ENCODE peak calls at places on chromosome 10, in seven cellular contexts. One of them, this sample, is unnamed.

GRCh38 chr10:20399789-20400188 is 497.3 kb downstream of the NEBL start:
- DNase-seq in right atrium auricular region: no peak
- DNase-seq in HL-60: no peak
- DNase-seq in hepatocyte: no peak
- DNase-seq in WERI-Rb-1: no peak
- DNase-seq in GM20000: no peak
- DNase-seq in sigmoid colon: no peak
- DNase-seq in this sample: no peak

GRCh38 chr10:131206136-131206995 is 105.2 kb downstream of the TCERG1L start:
- DNase-seq in right atrium auricular region: no peak
- DNase-seq in HL-60: no peak
- DNase-seq in WERI-Rb-1: no peak
- DNase-seq in hepatocyte: no peak
- DNase-seq in GM20000: no peak
- DNase-seq in sigmoid colon: no peak
- DNase-seq in this sample: no peak

GRCh38 chr10:64210211-64210610 is 689.0 kb downstream of the REEP3 start:
- DNase-seq in WERI-Rb-1: no peak
- DNase-seq in GM20000: no peak
- DNase-seq in sigmoid colon: no peak
- DNase-seq in hepatocyte: no peak
- DNase-seq in HL-60: no peak
- DNase-seq in right atrium auricular region: no peak
- DNase-seq in this sample: no peak

GRCh38 chr10:104337985-104338735 is at the start of gene ITPRIP:
- DNase-seq in WERI-Rb-1: peak
- DNase-seq in HL-60: peak
- DNase-seq in sigmoid colon: peak
- DNase-seq in GM20000: peak
- DNase-seq in right atrium auricular region: peak
- DNase-seq in hepatocyte: peak
- DNase-seq in this sample: peak

GRCh38 chr10:66639351-66639750 is 286.5 kb upstream of the LRRTM3 start:
- DNase-seq in WERI-Rb-1: no peak
- DNase-seq in sigmoid colon: no peak
- DNase-seq in GM20000: no peak
- DNase-seq in right atrium auricular region: no peak
- DNase-seq in HL-60: no peak
- DNase-seq in hepatocyte: no peak
- DNase-seq in this sample: no peak

GRCh38 chr10:129978322-129978721 is 14.2 kb upstream of the EBF3 start:
- DNase-seq in sigmoid colon: no peak
- DNase-seq in WERI-Rb-1: no peak
- DNase-seq in hepatocyte: no peak
- DNase-seq in right atrium auricular region: no peak
- DNase-seq in GM20000: no peak
- DNase-seq in HL-60: no peak
- DNase-seq in this sample: no peak

GRCh38 chr10:96720422-96721206 is at the start of gene PIK3AP1:
- DNase-seq in HL-60: peak
- DNase-seq in WERI-Rb-1: peak
- DNase-seq in sigmoid colon: peak
- DNase-seq in right atrium auricular region: no peak
- DNase-seq in hepatocyte: peak
- DNase-seq in GM20000: peak
- DNase-seq in this sample: peak

GRCh38 chr10:99976886-99977391 is 32.8 kb downstream of the DNMBP start:
- DNase-seq in right atrium auricular region: no peak
- DNase-seq in sigmoid colon: no peak
- DNase-seq in WERI-Rb-1: no peak
- DNase-seq in HL-60: no peak
- DNase-seq in hepatocyte: peak
- DNase-seq in GM20000: no peak
- DNase-seq in this sample: no peak

GRCh38 chr10:7085913-7086589 is 324.8 kb downstream of the SFMBT2 start:
- DNase-seq in right atrium auricular region: no peak
- DNase-seq in WERI-Rb-1: no peak
- DNase-seq in sigmoid colon: no peak
- DNase-seq in GM20000: no peak
- DNase-seq in HL-60: no peak
- DNase-seq in hepatocyte: peak
- DNase-seq in this sample: peak

GRCh38 chr10:28054211-28054888 is 55.5 kb upstream of the ODAD2 start:
- DNase-seq in HL-60: no peak
- DNase-seq in right atrium auricular region: no peak
- DNase-seq in sigmoid colon: no peak
- DNase-seq in GM20000: no peak
- DNase-seq in hepatocyte: no peak
- DNase-seq in WERI-Rb-1: no peak
- DNase-seq in this sample: no peak

GRCh38 chr10:101087965-101088364 is 26.2 kb downstream of the KAZALD1 start:
- DNase-seq in hepatocyte: no peak
- DNase-seq in WERI-Rb-1: peak
- DNase-seq in sigmoid colon: no peak
- DNase-seq in GM20000: no peak
- DNase-seq in HL-60: no peak
- DNase-seq in right atrium auricular region: no peak
- DNase-seq in this sample: no peak

GRCh38 chr10:112209534-112210200 is 26.1 kb upstream of the GPAM start:
- DNase-seq in right atrium auricular region: no peak
- DNase-seq in WERI-Rb-1: no peak
- DNase-seq in hepatocyte: peak
- DNase-seq in HL-60: no peak
- DNase-seq in sigmoid colon: no peak
- DNase-seq in GM20000: no peak
- DNase-seq in this sample: no peak

GRCh38 chr10:102230861-102231356 is 4.8 kb downstream of the ELOVL3 start:
- DNase-seq in WERI-Rb-1: peak
- DNase-seq in sigmoid colon: no peak
- DNase-seq in hepatocyte: peak
- DNase-seq in HL-60: peak
- DNase-seq in GM20000: peak
- DNase-seq in right atrium auricular region: no peak
- DNase-seq in this sample: peak

GRCh38 chr10:87844837-87845623 is 18.3 kb downstream of the KLLN start:
- DNase-seq in hepatocyte: peak
- DNase-seq in sigmoid colon: no peak
- DNase-seq in GM20000: no peak
- DNase-seq in HL-60: no peak
- DNase-seq in WERI-Rb-1: no peak
- DNase-seq in right atrium auricular region: no peak
- DNase-seq in this sample: no peak

GRCh38 chr10:78028438-78029293 is 649 bp downstream of the POLR3A start:
- DNase-seq in right atrium auricular region: peak
- DNase-seq in WERI-Rb-1: peak
- DNase-seq in sigmoid colon: peak
- DNase-seq in HL-60: no peak
- DNase-seq in hepatocyte: peak
- DNase-seq in GM20000: peak
- DNase-seq in this sample: peak

GRCh38 chr10:44463511-44464121 is 78.7 kb upstream of the CXCL12 start:
- DNase-seq in HL-60: no peak
- DNase-seq in GM20000: no peak
- DNase-seq in sigmoid colon: no peak
- DNase-seq in hepatocyte: no peak
- DNase-seq in WERI-Rb-1: no peak
- DNase-seq in right atrium auricular region: no peak
- DNase-seq in this sample: no peak

GRCh38 chr10:130400890-130401289 is 264.7 kb downstream of the GLRX3 start:
- DNase-seq in hepatocyte: no peak
- DNase-seq in HL-60: no peak
- DNase-seq in sigmoid colon: no peak
- DNase-seq in WERI-Rb-1: no peak
- DNase-seq in GM20000: no peak
- DNase-seq in right atrium auricular region: no peak
- DNase-seq in this sample: no peak

GRCh38 chr10:17348111-17349008 is 106.0 kb downstream of the ST8SIA6 start:
- DNase-seq in sigmoid colon: peak
- DNase-seq in HL-60: no peak
- DNase-seq in right atrium auricular region: peak
- DNase-seq in WERI-Rb-1: peak
- DNase-seq in hepatocyte: peak
- DNase-seq in GM20000: no peak
- DNase-seq in this sample: no peak

GRCh38 chr10:59905735-59906416 is 480 bp downstream of the CCDC6 start:
- DNase-seq in right atrium auricular region: no peak
- DNase-seq in HL-60: no peak
- DNase-seq in hepatocyte: peak
- DNase-seq in GM20000: no peak
- DNase-seq in sigmoid colon: no peak
- DNase-seq in WERI-Rb-1: no peak
- DNase-seq in this sample: no peak

GRCh38 chr10:287814-288213 is 152.6 kb downstream of the ZMYND11 start:
- DNase-seq in right atrium auricular region: no peak
- DNase-seq in hepatocyte: no peak
- DNase-seq in WERI-Rb-1: no peak
- DNase-seq in sigmoid colon: no peak
- DNase-seq in HL-60: no peak
- DNase-seq in GM20000: no peak
- DNase-seq in this sample: peak

GRCh38 chr10:104897679-104898078 is 256.6 kb downstream of the SORCS3 start:
- DNase-seq in GM20000: no peak
- DNase-seq in HL-60: no peak
- DNase-seq in WERI-Rb-1: peak
- DNase-seq in hepatocyte: no peak
- DNase-seq in sigmoid colon: no peak
- DNase-seq in right atrium auricular region: no peak
- DNase-seq in this sample: no peak

GRCh38 chr10:94402204-94403033 is at the start of gene TBC1D12:
- DNase-seq in sigmoid colon: peak
- DNase-seq in HL-60: no peak
- DNase-seq in hepatocyte: peak
- DNase-seq in GM20000: peak
- DNase-seq in WERI-Rb-1: peak
- DNase-seq in right atrium auricular region: peak
- DNase-seq in this sample: peak

DNA sequence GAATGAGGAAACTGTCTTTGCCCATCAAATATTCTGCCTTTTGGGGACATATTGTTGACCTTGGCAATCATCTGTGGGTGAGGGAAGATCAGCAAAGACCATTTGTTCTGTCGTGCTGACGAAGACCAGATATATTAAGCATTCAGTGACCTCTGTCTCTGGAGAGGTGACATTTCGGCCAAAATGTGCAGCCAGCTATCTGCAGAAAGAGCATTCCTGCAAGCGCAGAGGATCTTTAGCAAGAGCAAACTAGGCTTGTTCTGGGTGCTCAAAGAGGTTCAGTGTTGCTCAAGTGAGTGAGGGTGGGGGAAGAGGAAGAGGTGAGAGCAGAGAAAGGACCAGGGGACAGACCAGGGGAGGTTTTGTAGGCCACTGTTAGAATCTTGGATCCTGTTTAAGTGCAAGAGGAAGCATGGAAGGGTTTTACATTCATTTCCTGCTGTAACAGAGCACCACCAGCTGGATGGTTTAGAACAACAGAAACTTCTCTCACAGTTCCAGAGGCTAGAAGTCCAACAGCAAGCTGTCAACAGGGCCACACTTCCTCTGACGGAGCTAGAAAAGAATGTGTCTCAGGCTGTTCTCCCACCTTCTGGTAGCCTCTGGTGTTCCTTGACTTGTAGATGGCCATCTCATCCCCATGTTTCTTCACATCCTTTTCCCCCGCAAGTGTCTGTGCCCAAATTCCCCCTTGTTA is 11.2 kb downstream of the C10orf120 start:
- DNase-seq in HL-60: no peak
- DNase-seq in right atrium auricular region: peak
- DNase-seq in WERI-Rb-1: no peak
- DNase-seq in sigmoid colon: no peak
- DNase-seq in GM20000: no peak
- DNase-seq in hepatocyte: peak
- DNase-seq in this sample: no peak
- TF ChIP-seq CTCF in HL-60: no peak
- TF ChIP-seq CTCF in right atrium auricular region: peak
- TF ChIP-seq CTCF in WERI-Rb-1: no peak
- TF ChIP-seq CTCF in sigmoid colon: no peak
- TF ChIP-seq CTCF in GM20000: no peak
- TF ChIP-seq CTCF in hepatocyte: no peak
- TF ChIP-seq CTCF in this sample: no peak

GRCh38 chr10:128540806-128541739 is 414.9 kb upstream of the MKI67 start:
- DNase-seq in HL-60: no peak
- DNase-seq in hepatocyte: peak
- DNase-seq in WERI-Rb-1: no peak
- DNase-seq in GM20000: peak
- DNase-seq in sigmoid colon: no peak
- DNase-seq in right atrium auricular region: no peak
- DNase-seq in this sample: peak
- TF ChIP-seq CTCF in HL-60: no peak
- TF ChIP-seq CTCF in hepatocyte: peak
- TF ChIP-seq CTCF in WERI-Rb-1: no peak
- TF ChIP-seq CTCF in GM20000: no peak
- TF ChIP-seq CTCF in sigmoid colon: no peak
- TF ChIP-seq CTCF in right atrium auricular region: peak
- TF ChIP-seq CTCF in this sample: no peak

DNA sequence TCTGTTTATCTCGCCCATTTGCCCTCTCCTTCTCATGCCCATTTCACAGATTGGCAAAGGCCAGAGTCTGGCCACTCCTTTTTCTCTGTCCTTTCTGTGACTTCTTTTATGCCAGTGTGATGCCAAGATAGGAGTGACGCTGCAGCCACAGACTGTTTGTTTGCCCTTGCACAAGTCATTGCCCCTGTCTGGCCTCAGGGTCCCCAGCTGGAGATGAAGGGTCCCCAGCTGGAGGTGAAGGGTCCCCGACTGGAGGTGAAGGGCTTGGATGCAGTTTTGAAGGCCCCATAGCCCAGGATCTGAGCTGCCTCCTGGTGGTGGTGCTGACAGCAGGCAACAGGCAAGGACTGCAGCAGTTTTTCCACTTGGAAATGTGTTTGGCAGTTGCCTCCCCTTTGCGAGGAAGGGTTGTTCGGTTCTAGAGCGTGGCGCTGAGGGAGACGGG is 50.8 kb upstream of the SLC29A3 start:
- DNase-seq in GM20000: no peak
- DNase-seq in HL-60: no peak
- DNase-seq in WERI-Rb-1: peak
- DNase-seq in hepatocyte: peak
- DNase-seq in sigmoid colon: no peak
- DNase-seq in right atrium auricular region: no peak
- DNase-seq in this sample: no peak
- TF ChIP-seq CTCF in GM20000: no peak
- TF ChIP-seq CTCF in HL-60: no peak
- TF ChIP-seq CTCF in WERI-Rb-1: peak
- TF ChIP-seq CTCF in hepatocyte: peak
- TF ChIP-seq CTCF in sigmoid colon: peak
- TF ChIP-seq CTCF in right atrium auricular region: peak
- TF ChIP-seq CTCF in this sample: peak

DNA sequence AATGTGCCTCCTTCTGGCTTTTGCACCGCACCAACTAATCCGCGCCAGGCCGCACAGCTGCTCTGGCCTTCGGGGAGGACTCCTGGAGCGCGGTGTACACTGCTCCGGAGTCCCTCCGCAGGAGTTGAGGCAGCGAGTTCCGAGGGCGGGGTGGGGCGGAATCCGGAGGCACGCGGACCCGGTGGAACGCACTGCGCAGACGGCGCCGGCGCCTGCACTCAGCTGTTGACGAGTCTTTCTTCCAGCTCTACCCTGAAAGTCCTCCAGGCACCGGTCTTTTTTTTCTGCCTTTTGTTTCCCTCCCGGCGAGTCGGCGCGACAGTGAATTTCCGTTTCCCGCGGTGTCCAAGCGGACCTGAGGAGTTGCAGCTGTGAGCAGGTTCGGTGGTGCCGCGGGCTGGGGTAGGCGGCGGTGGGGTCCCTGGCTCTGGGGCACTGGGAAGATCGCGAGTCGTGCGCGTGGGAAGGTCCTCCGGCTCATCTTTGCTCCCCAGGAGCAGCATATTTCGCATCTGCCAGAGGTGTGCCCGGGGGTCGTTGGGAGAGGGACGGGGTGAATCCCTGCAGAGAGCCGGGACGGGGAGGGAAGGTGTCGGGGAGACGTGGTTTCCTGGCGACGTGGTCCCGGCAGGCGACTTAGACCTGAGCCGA is 44.1 kb downstream of the SFTPD start:
- DNase-seq in GM20000: no peak
- DNase-seq in WERI-Rb-1: peak
- DNase-seq in right atrium auricular region: peak
- DNase-seq in HL-60: peak
- DNase-seq in hepatocyte: peak
- DNase-seq in sigmoid colon: peak
- DNase-seq in this sample: peak
- TF ChIP-seq CTCF in GM20000: no peak
- TF ChIP-seq CTCF in WERI-Rb-1: no peak
- TF ChIP-seq CTCF in right atrium auricular region: no peak
- TF ChIP-seq CTCF in HL-60: no peak
- TF ChIP-seq CTCF in hepatocyte: no peak
- TF ChIP-seq CTCF in sigmoid colon: no peak
- TF ChIP-seq CTCF in this sample: no peak

This sample was measured in endothelial cell.